ENCODE peak calls at places on chromosome 19, in ten cellular contexts. N is IMR-90; K is sigmoid colon; D is upper lobe of right lung; G is Peyer's patch; E is CD8-positive, alpha-beta T cell; X is mesendoderm; A is upper lobe of left lung; H is CD4-positive, alpha-beta memory T cell; B is heart right ventricle. P is an unnamed sample. For H3K36me3, the result is how much of the 10 kb centered on the place peaks cover.

GRCh38 chr19:5143471-5144411 is 174.8 kb downstream of the KDM4B start:
- DNase-seq in N (no peak), G (peak), K (no peak), D (no peak), X (no peak), A (no peak), E (peak), B (peak), H (no peak), P (no peak)

GRCh38 chr19:35789195-35789977 is 14.0 kb downstream of the ARHGAP33 start:
- DNase-seq in H (no peak), X (no peak), A (no peak), B (no peak), D (no peak), E (no peak), K (no peak), G (no peak), N (no peak), P (no peak)

GRCh38 chr19:2290441-2291184 is 8.6 kb upstream of the PEAK3 start:
- DNase-seq in B (no peak), K (no peak), N (no peak), D (no peak), E (no peak), H (no peak), X (no peak), A (no peak), G (peak), P (no peak)

GRCh38 chr19:51127755-51128154 is 3.0 kb downstream of the SIGLEC9 start:
- DNase-seq in H (no peak), E (peak), A (peak), G (no peak), D (peak), K (peak), B (no peak), N (peak), X (no peak), P (peak)

GRCh38 chr19:4089400-4089908 is 22.8 kb upstream of the ZBTB7A start:
- DNase-seq in B (no peak), A (peak), N (no peak), G (peak), X (no peak), D (peak), H (peak), K (no peak), E (peak), P (no peak)

GRCh38 chr19:58536852-58537798 is 6.7 kb upstream of the TRIM28 start:
- DNase-seq in X (no peak), B (no peak), N (no peak), E (no peak), D (no peak), K (no peak), H (no peak), G (no peak), A (no peak), P (no peak)

GRCh38 chr19:45881909-45882528 is 3.9 kb downstream of the IRF2BP1 start:
- DNase-seq in B (no peak), H (no peak), K (no peak), D (no peak), A (no peak), G (no peak), E (no peak), X (peak), N (no peak), P (no peak)

GRCh38 chr19:52923782-52924593 is 760 bp upstream of the ZNF888 start:
- DNase-seq in K (peak), N (no peak), G (no peak), B (peak), A (peak), E (no peak), D (peak), H (no peak), X (peak), P (peak)

GRCh38 chr19:27776020-27776419 is 1436.9 kb downstream of the UQCRFS1 start:
- DNase-seq in E (no peak), X (peak), K (no peak), A (peak), D (no peak), N (peak), B (no peak), H (no peak), G (no peak), P (peak)

GRCh38 chr19:27679399-27679798 is 1533.6 kb downstream of the UQCRFS1 start:
- DNase-seq in B (no peak), H (no peak), X (no peak), D (no peak), K (no peak), A (no peak), G (no peak), E (no peak), N (no peak), P (no peak)

GRCh38 chr19:21593008-21593427 is 87.6 kb downstream of the ZNF429 start:
- DNase-seq in K (no peak), E (no peak), A (no peak), H (no peak), G (no peak), X (no peak), B (no peak), N (no peak), D (no peak), P (no peak)

GRCh38 chr19:54206831-54207177 is 6.1 kb downstream of the RPS9 start:
- DNase-seq in X (no peak), B (no peak), A (no peak), H (no peak), N (no peak), K (no peak), G (no peak), E (no peak), D (no peak), P (no peak)

GRCh38 chr19:7506385-7507328 is 9.2 kb upstream of the ZNF358 start:
- DNase-seq in E (no peak), A (peak), H (no peak), K (peak), X (peak), N (peak), B (peak), D (peak), G (peak), P (peak)

GRCh38 chr19:31346184-31346583 is 3.1 kb downstream of the TSHZ3 start:
- DNase-seq in K (no peak), A (no peak), E (no peak), G (no peak), B (no peak), X (no peak), N (no peak), H (no peak), D (no peak), P (no peak)

GRCh38 chr19:45066921-45067661 is 9.2 kb downstream of the ZNF296 start:
- DNase-seq in H (no peak), B (no peak), G (no peak), K (no peak), D (no peak), A (no peak), N (no peak), X (no peak), E (no peak), P (no peak)

GRCh38 chr19:19386373-19386869 is 19.1 kb upstream of the GATAD2A start:
- DNase-seq in K (no peak), H (no peak), X (no peak), B (no peak), G (no peak), E (peak), N (no peak), A (no peak), D (no peak), P (no peak)
- H3K4me3 ChIP-seq in K (peak), H (peak), X (peak), B (peak), G (peak), E (peak), N (peak), A (peak), D (peak), P (peak)

DNA sequence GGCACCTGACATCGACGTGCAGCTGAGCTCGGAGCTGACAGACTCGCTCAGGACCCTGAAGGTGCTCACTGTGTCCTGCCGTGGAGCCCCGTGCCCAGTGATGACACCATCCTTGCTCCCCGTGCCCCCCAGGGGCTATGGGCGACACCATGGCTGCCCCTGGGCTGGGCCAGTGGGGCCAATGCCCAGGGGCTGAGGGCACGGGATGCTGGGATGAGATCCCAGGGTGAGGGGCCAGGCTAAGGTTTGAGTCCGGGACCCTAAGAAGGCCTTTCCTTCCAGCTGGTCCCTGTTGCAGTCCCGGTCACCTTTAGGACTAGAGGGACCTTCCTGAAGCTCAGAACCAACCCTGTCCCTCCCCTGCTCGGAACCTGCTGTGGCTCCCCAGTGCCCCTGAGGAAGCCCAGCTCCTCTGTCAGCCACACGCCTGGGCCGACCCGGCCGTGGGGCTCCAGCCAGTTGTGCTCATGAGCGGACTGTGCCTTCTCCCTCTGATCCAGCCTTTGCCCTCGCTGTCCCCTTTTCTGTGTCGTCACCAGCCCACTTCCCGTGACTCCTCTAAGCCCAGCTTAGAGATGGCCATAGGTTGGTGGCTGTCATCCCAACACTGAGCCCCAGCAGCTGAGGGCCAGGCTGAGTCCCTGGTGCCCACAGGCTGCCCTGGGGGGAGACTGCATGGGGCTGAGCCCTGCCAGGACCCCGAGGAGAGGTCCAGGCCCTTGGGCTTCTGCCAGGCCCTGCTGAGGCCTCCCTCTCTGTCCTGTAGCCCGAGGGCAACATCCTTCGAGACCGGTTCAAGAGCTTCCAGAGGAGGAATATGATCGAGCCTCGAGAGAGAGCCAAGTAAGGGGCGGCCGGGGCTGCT is 10.6 kb downstream of the NOP53 start:
- DNase-seq in G (no peak), K (no peak), D (no peak), A (no peak), N (no peak), E (no peak), X (no peak), B (no peak), H (no peak), P (no peak)
- H3K36me3 ChIP-seq in G (under half), K (half or more), D (half or more), A (half or more), N (half or more), E (half or more), X (under half), B (under half), H (half or more), P (half or more)

GRCh38 chr19:10093295-10094186 is 7.4 kb downstream of the SHFL start:
- DNase-seq in B (no peak), E (no peak), N (no peak), X (peak), K (no peak), D (no peak), H (no peak), A (no peak), G (no peak), P (no peak)

GRCh38 chr19:10095948-10096614 is 6.4 kb downstream of the ANGPTL6 start:
- DNase-seq in H (peak), G (peak), N (peak), B (peak), X (peak), E (peak), A (peak), K (peak), D (peak), P (peak)

GRCh38 chr19:10096615-10096963 is 5.9 kb downstream of the ANGPTL6 start:
- DNase-seq in H (no peak), B (no peak), K (no peak), X (no peak), A (no peak), N (no peak), G (peak), E (no peak), D (no peak), P (no peak)

GRCh38 chr19:10092648-10093294 is 6.7 kb downstream of the SHFL start:
- DNase-seq in G (no peak), H (no peak), A (no peak), D (no peak), E (no peak), N (no peak), K (no peak), B (no peak), X (no peak), P (no peak)

DNA sequence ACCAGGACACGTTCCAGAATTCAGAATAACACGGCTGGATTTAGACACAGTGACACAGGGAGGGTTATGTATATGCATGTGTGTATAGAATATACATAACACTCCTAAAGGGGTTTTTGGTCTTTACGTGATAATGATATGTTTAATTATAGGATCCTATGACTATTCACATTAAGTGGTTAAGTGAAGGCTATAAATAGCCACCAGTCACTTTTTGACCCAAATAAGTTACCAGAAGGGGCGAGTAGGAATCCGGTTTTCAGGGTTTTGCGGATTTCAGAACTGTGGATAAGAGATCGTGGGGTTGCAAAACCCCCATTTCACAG is 6.9 kb downstream of the ANGPTL6 start:
- DNase-seq in A (no peak), N (no peak), K (no peak), B (no peak), D (no peak), E (no peak), X (no peak), G (no peak), H (no peak), P (no peak)
- H3K4me3 ChIP-seq in A (peak), N (peak), K (peak), B (peak), D (peak), E (no peak), X (no peak), G (peak), H (no peak), P (peak)

GRCh38 chr19:36821758-36822157 is 16.4 kb downstream of the ZNF790 start:
- DNase-seq in B (no peak), D (no peak), G (no peak), X (no peak), A (no peak), E (no peak), H (no peak), K (no peak), N (no peak), P (no peak)
- H3K36me3 ChIP-seq in B (under half), D (under half), G (under half), X (under half), A (half or more), E (under half), H (under half), K (half or more), N (under half), P (under half)

DNA sequence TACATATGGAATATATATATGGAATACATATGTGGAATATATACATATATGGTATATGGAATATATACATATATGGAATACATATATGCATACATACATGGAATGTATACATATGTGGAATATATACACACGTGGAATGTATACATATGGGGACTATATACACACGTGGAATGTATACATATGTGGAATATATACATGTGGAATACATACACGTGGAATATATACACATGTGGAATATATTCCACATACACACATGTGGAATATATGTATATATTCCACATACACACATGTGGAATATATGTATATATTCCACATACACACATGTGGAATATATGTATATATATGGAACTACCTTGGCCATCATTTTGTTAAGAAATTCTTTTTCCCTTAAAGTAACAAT is 31.1 kb downstream of the ZNF571 start:
- DNase-seq in A (no peak), X (no peak), K (no peak), N (no peak), E (no peak), D (no peak), G (no peak), H (no peak), B (no peak), P (no peak)
- H3K4me3 ChIP-seq in A (no peak), X (no peak), K (no peak), N (no peak), E (no peak), D (no peak), G (no peak), H (no peak), B (no peak), P (no peak)

GRCh38 chr19:15260939-15261338 is 28.7 kb upstream of the EPHX3 start:
- DNase-seq in G (no peak), B (no peak), H (no peak), D (no peak), X (peak), E (no peak), A (no peak), K (no peak), N (no peak), P (no peak)

GRCh38 chr19:15262011-15262410 is 29.8 kb upstream of the EPHX3 start:
- DNase-seq in N (no peak), H (no peak), K (no peak), B (no peak), G (no peak), A (no peak), D (no peak), X (no peak), E (no peak), P (no peak)

GRCh38 chr19:15257782-15258181 is 25.5 kb upstream of the EPHX3 start:
- DNase-seq in N (no peak), A (no peak), K (no peak), X (no peak), E (no peak), H (no peak), D (no peak), B (no peak), G (no peak), P (no peak)

GRCh38 chr19:15256708-15257331 is 24.6 kb upstream of the EPHX3 start:
- DNase-seq in X (no peak), D (no peak), K (no peak), H (no peak), A (no peak), E (no peak), B (no peak), G (no peak), N (no peak), P (no peak)

GRCh38 chr19:15259900-15260299 is 27.7 kb upstream of the EPHX3 start:
- DNase-seq in G (no peak), H (no peak), A (no peak), X (no peak), E (no peak), D (no peak), N (no peak), B (no peak), K (no peak), P (no peak)
- H3K36me3 ChIP-seq in G (under half), H (half or more), A (half or more), X (under half), E (half or more), D (half or more), N (half or more), B (under half), K (half or more), P (half or more)

GRCh38 chr19:42285546-42285945 is 16.4 kb upstream of the PRR19 start:
- DNase-seq in K (peak), E (no peak), N (no peak), H (no peak), A (no peak), G (peak), B (no peak), D (no peak), X (no peak), P (no peak)

GRCh38 chr19:42287017-42287825 is 14.7 kb upstream of the PRR19 start:
- DNase-seq in N (no peak), E (no peak), X (no peak), D (no peak), K (peak), B (no peak), H (no peak), A (no peak), G (no peak), P (no peak)

GRCh38 chr19:42286349-42287016 is 15.4 kb upstream of the PRR19 start:
- DNase-seq in K (peak), E (no peak), A (no peak), B (peak), G (no peak), N (peak), X (no peak), H (no peak), D (no peak), P (no peak)

GRCh38 chr19:42284641-42285341 is 15.7 kb downstream of the CIC start:
- DNase-seq in D (no peak), H (no peak), X (peak), E (peak), G (peak), A (no peak), K (peak), B (no peak), N (no peak), P (no peak)

GRCh38 chr19:42285988-42286348 is 16.0 kb upstream of the PRR19 start:
- DNase-seq in A (no peak), X (no peak), G (no peak), B (no peak), N (no peak), H (no peak), E (no peak), D (no peak), K (peak), P (no peak)
- H3K4me3 ChIP-seq in A (peak), X (no peak), G (no peak), B (peak), N (no peak), H (no peak), E (no peak), D (no peak), K (peak), P (no peak)

GRCh38 chr19:19495614-19496603 is 19.4 kb downstream of the TSSK6 start:
- DNase-seq in D (no peak), X (no peak), H (no peak), A (no peak), E (no peak), G (no peak), B (no peak), N (no peak), K (no peak), P (no peak)
- H3K36me3 ChIP-seq in D (half or more), X (under half), H (half or more), A (half or more), E (half or more), G (under half), B (under half), N (half or more), K (under half), P (half or more)

P was measured in MG63.